ENCODE peak calls at places on chromosomes 3 and 15, in four cellular contexts. E is IMR-90, D is A549, S is K562. Y is an unnamed sample.

GRCh38 chr3:105458518-105459215 is 92.0 kb downstream of the ALCAM start:
- DNase-seq in E (peak), D (no peak), S (no peak), Y (no peak)

GRCh38 chr15:52427804-52428203 is 100.9 kb downstream of the MYO5A start:
- DNase-seq in E (peak), S (no peak), D (no peak), Y (peak)

GRCh38 chr3:125134952-125135351 is 77.6 kb downstream of the SLC12A8 start:
- DNase-seq in D (no peak), E (no peak), S (no peak), Y (no peak)

GRCh38 chr3:172347895-172348680 is 100.2 kb downstream of the GHSR start:
- DNase-seq in D (no peak), S (no peak), E (no peak), Y (no peak)

GRCh38 chr3:81643721-81644120 is 117.7 kb downstream of the GBE1 start:
- DNase-seq in D (peak), S (no peak), E (peak), Y (peak)

GRCh38 chr15:56736308-56736707 is 3.0 kb upstream of the ZNF280D start:
- DNase-seq in E (peak), D (peak), S (peak), Y (no peak)

GRCh38 chr3:183513046-183513706 is 42.3 kb downstream of the KLHL6 start:
- DNase-seq in D (no peak), E (no peak), S (no peak), Y (no peak)

GRCh38 chr3:14820156-14820555 is 1.4 kb downstream of the FGD5 start:
- DNase-seq in D (no peak), S (no peak), E (no peak), Y (no peak)

GRCh38 chr3:139934557-139935070 is 371 bp upstream of the CLSTN2 start:
- DNase-seq in D (peak), S (no peak), E (no peak), Y (peak)

GRCh38 chr15:46636220-46636619 is 1001.4 kb downstream of the SQOR start:
- DNase-seq in E (no peak), D (no peak), S (no peak), Y (peak)

GRCh38 chr15:92655178-92655995 is at the start of gene FAM174B:
- DNase-seq in S (no peak), D (peak), E (no peak), Y (peak)

GRCh38 chr3:101780661-101781060 is 1.6 kb downstream of the NXPE3 start:
- DNase-seq in D (peak), E (peak), S (peak), Y (peak)

GRCh38 chr3:160052385-160053047 is 63.9 kb downstream of the IL12A start:
- DNase-seq in S (no peak), E (peak), D (no peak), Y (peak)

GRCh38 chr15:91694131-91694828 is 159.2 kb upstream of the SLCO3A1 start:
- DNase-seq in S (no peak), D (no peak), E (peak), Y (peak)

GRCh38 chr15:19992428-19992827 is 549.2 kb downstream of the GOLGA6L6 start:
- DNase-seq in E (no peak), D (no peak), S (no peak), Y (no peak)

DNA sequence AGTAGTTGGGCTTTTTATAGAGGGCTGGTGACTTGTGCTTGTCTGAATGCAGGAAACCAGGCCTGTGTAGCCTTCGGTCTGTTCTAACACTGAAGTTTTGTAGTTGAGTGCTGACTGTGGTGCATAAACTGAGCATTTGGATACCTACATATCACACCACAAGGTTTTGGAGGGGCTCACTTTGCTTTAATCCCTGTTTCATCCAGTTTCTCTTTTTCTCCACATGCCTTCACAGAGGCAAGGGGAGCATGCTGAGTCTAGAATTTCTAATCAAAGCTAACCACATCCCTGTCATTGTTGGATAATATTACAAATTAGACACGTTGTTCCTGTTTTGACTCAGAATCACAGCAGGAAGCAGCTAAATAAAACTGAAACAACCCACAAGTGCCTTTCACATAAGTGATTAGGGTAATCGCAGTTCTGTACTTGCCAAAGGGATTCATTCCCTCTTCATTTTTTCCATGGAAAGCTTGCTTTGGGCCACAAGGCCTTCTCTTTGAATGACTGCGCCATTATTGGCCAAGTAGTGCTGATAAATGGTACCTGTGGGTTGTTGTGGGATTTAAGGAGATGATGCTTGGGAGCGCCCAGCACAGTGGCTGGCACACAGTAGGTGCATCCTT is 48.9 kb downstream of the TGFBR2 start:
- DNase-seq in E (peak), D (no peak), S (no peak), Y (no peak)
- TF ChIP-seq RCOR1 in E (no peak), D (no peak), S (no peak), Y (no peak)

GRCh38 chr3:174342941-174343431 is 516.1 kb upstream of the NAALADL2 start:
- DNase-seq in D (no peak), S (no peak), E (peak), Y (no peak)
- TF ChIP-seq RCOR1 in D (no peak), S (no peak), E (no peak), Y (no peak)

GRCh38 chr3:194945508-194945907 is 259.8 kb downstream of the FAM43A start:
- DNase-seq in S (no peak), E (no peak), D (no peak), Y (no peak)
- TF ChIP-seq RCOR1 in S (no peak), E (no peak), D (no peak), Y (no peak)

GRCh38 chr3:16253601-16254000 is 11.1 kb downstream of the DPH3 start:
- DNase-seq in S (no peak), D (no peak), E (no peak), Y (no peak)
- TF ChIP-seq RCOR1 in S (no peak), D (no peak), E (no peak), Y (no peak)

DNA sequence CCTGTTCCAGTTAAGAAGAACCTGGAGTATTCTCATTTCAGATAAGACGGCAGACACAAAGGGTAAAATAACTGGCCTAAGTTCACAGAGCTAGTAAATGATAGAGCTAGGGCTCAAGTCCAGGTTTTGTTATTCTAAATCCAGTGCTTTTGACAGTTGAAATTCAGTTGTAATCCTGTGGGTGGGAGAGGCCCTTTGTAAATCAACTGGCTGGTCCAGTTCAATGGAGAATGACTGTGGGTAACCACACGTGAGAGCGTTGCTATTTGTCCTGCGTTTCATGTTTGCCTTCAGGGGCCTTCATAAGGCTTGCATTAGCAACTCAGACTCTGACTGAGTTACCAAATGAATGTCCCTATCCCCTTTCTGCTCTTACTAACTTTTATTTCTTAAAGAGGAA is 24.2 kb upstream of the CD96 start:
- DNase-seq in S (no peak), D (no peak), E (no peak), Y (no peak)
- TF ChIP-seq RCOR1 in S (no peak), D (no peak), E (no peak), Y (no peak)